ENCODE peak calls at places on chromosomes 1 and 21, in six cellular contexts. Y, B, M, Q, Z and F are unnamed samples. For H3K4me1, the result is how much of the 10 kb centered on the place peaks cover.

GRCh38 chr1:167460836-167461235 is 57.5 kb downstream of the CD247 start:
- DNase-seq in Z (no peak), B (no peak), Q (no peak), Y (no peak), M (peak), F (no peak)

GRCh38 chr1:103514920-103515503 is 10.5 kb upstream of the RNPC3 start:
- DNase-seq in M (no peak), Z (no peak), Q (peak), Y (peak), B (no peak), F (no peak)

GRCh38 chr1:172745014-172745413 is 86.1 kb downstream of the FASLG start:
- DNase-seq in Q (peak), Z (no peak), B (no peak), Y (peak), M (no peak), F (no peak)

GRCh38 chr1:88730995-88731394 is 46.9 kb downstream of the PKN2 start:
- DNase-seq in Z (no peak), M (no peak), Y (no peak), B (no peak), Q (no peak), F (no peak)

GRCh38 chr1:59689741-59690140 is 125.0 kb upstream of the HOOK1 start:
- DNase-seq in Y (no peak), Q (no peak), Z (no peak), M (no peak), B (no peak), F (no peak)

GRCh38 chr1:156282143-156282478 is 514 bp downstream of the SMG5 start:
- DNase-seq in Q (no peak), M (no peak), Y (no peak), Z (no peak), B (no peak), F (no peak)

GRCh38 chr1:39876136-39876535 is 7.2 kb downstream of the TRIT1 start:
- DNase-seq in Z (no peak), B (no peak), M (no peak), Q (no peak), Y (no peak), F (no peak)

GRCh38 chr1:115173151-115173550 is 83.8 kb upstream of the TSPAN2 start:
- DNase-seq in B (no peak), M (no peak), Y (no peak), Q (no peak), Z (no peak), F (peak)

GRCh38 chr1:171995573-171995972 is 154.3 kb downstream of the DNM3 start:
- DNase-seq in Y (no peak), B (no peak), M (no peak), Z (no peak), Q (no peak), F (no peak)

GRCh38 chr1:151759241-151759640 is 4.1 kb downstream of the MRPL9 start:
- DNase-seq in Z (no peak), Y (no peak), Q (no peak), B (no peak), M (no peak), F (no peak)

GRCh38 chr1:246301553-246302250 is 205.4 kb downstream of the SMYD3 start:
- DNase-seq in Z (no peak), M (no peak), Q (no peak), Y (no peak), B (no peak), F (no peak)

GRCh38 chr1:200981278-200981677 is 42.2 kb downstream of the KIF21B start:
- DNase-seq in M (no peak), Z (no peak), Q (no peak), Y (no peak), B (no peak), F (no peak)

GRCh38 chr1:96238426-96238825 is 483.2 kb upstream of the PTBP2 start:
- DNase-seq in Q (no peak), M (no peak), B (no peak), Y (no peak), Z (no peak), F (no peak)

GRCh38 chr1:219812491-219813221 is 115.7 kb downstream of the SLC30A10 start:
- DNase-seq in Q (peak), Z (no peak), M (no peak), Y (peak), B (peak), F (no peak)

GRCh38 chr1:68121536-68121935 is 71.1 kb upstream of the DIRAS3 start:
- DNase-seq in B (no peak), Y (no peak), M (no peak), Z (no peak), Q (peak), F (peak)

GRCh38 chr1:161180643-161181042 is 3.3 kb upstream of the B4GALT3 start:
- DNase-seq in Z (no peak), B (no peak), Q (no peak), Y (no peak), M (no peak), F (no peak)

GRCh38 chr21:46227811-46228344 is 696 bp downstream of the LSS start:
- DNase-seq in Y (no peak), B (no peak), Q (peak), M (no peak), Z (no peak), F (no peak)

GRCh38 chr1:8540266-8540926 is 222.5 kb downstream of the SLC45A1 start:
- DNase-seq in M (no peak), B (no peak), Y (no peak), Z (no peak), Q (peak), F (no peak)

GRCh38 chr1:96721053-96721381 is 567 bp upstream of the PTBP2 start:
- DNase-seq in Y (no peak), Q (no peak), B (no peak), Z (no peak), M (no peak), F (no peak)

GRCh38 chr1:39404876-39405275 is 86.6 kb upstream of the BMP8A start:
- DNase-seq in B (no peak), M (no peak), Z (no peak), Y (no peak), Q (no peak), F (no peak)

DNA sequence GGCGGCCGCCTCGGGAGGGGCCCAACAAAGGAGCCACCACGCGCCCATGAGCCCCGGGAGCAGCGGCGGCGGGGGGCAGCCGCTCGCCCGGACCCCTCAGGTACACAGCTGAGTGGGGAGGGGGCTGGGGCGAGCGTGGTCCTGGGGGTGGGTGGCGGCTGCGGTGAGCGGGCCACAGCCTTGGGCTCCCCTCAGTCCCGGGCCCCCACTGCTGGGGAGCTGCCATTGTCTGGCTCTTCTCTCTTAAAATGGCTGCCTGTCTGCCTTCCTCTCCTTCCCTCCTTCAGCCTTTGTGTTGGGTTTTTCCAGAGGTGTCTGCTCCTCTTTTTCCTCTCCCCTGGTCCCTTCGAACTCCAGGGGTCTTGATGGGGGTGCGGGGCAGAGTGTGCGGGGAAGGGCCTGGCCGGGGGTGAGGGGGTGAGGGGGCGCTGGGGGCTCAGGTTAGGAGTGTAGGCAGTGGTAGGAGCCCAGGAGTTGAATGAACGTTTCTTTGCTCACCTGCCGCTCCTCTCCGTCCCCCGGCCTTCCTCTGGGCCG is 1.7 kb downstream of the ARID1A start:
- DNase-seq in Y (no peak), B (no peak), M (no peak), Z (no peak), Q (no peak), F (no peak)
- H3K4me1 ChIP-seq in Y (half or more), B (half or more), M (under half), Z (half or more), Q (half or more), F (half or more)

GRCh38 chr1:6594977-6595740 is 7.5 kb downstream of the KLHL21 start:
- DNase-seq in Y (no peak), B (no peak), Q (no peak), Z (no peak), M (no peak), F (no peak)
- H3K4me1 ChIP-seq in Y (under half), B (under half), Q (under half), Z (half or more), M (under half), F (half or more)

DNA sequence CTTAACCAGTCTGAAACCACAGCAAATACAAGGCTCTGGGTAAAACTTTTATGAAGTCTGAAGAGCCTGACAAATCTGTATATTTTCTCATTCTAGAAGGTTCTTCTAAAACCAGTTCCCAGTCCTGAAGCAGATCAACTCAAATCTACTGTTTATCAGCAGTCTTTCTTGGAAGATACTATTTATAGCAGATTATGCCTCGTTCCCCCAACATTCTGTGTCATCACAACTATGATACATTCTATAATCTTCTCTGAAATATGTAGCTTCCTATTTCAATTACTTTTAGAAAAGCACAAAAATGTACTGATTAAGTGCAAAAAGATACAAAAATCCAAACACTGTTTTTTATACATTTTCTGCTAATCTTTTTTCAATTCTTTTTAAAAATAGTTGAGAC is 67.5 kb downstream of the NIBAN1 start:
- DNase-seq in Q (no peak), Z (no peak), B (no peak), M (no peak), Y (no peak), F (no peak)
- H3K4me1 ChIP-seq in Q (under half), Z (under half), B (under half), M (under half), Y (under half), F (under half)

DNA sequence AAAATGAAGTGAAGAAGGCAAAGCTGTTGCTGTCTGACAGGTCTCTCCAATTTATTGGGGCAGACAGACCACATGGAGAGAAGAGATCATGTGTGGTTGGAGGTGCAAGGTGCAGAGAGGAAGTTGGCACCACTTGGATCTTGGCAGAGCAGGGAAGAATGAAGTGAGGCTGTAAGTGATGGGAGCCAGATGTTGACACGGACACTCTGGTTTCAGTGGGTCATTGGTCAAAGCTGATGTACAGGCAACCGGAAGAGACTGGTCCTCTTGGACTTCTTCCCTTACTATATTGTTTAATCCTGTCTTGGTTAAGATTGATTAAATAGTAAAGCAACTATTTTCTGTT is 49.3 kb downstream of the NENF start:
- DNase-seq in B (no peak), Q (no peak), Z (no peak), Y (no peak), M (no peak), F (no peak)
- H3K4me1 ChIP-seq in B (under half), Q (under half), Z (under half), Y (half or more), M (under half), F (under half)

DNA sequence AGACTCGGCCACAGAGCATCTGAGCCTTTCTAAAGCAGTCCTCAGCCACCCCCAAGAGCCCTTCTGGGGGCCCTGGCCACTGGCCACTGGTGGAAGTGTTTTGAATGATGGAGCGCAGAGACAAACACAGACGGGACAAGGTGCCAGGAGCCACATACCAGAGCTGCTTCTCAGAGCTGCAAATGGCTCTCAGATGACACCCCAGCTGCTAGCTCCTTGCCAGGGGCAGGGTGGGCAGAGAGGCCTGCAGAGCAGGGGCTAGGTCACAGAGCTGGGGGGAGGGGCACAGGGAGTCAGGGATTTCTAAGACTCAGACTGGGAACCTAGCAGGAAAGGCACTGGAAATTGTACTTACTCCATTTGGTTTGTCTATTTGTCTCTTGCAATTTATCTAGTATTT is 30.4 kb downstream of the KCNN3 start:
- DNase-seq in Z (no peak), M (no peak), Y (no peak), B (no peak), Q (no peak), F (no peak)
- H3K4me1 ChIP-seq in Z (under half), M (under half), Y (under half), B (under half), Q (under half), F (under half)

GRCh38 chr21:26068776-26069175 is 101.8 kb downstream of the APP start:
- DNase-seq in Q (no peak), B (no peak), M (no peak), Z (no peak), Y (no peak), F (no peak)

GRCh38 chr21:26070121-26070520 is 100.4 kb downstream of the APP start:
- DNase-seq in Y (no peak), Q (no peak), Z (no peak), B (no peak), M (no peak), F (no peak)

GRCh38 chr21:26072891-26073615 is 97.5 kb downstream of the APP start:
- DNase-seq in Z (no peak), B (no peak), M (no peak), Q (peak), Y (no peak), F (no peak)

GRCh38 chr21:26067836-26068401 is 102.7 kb downstream of the APP start:
- DNase-seq in Z (no peak), B (no peak), M (no peak), Q (no peak), Y (no peak), F (no peak)

DNA sequence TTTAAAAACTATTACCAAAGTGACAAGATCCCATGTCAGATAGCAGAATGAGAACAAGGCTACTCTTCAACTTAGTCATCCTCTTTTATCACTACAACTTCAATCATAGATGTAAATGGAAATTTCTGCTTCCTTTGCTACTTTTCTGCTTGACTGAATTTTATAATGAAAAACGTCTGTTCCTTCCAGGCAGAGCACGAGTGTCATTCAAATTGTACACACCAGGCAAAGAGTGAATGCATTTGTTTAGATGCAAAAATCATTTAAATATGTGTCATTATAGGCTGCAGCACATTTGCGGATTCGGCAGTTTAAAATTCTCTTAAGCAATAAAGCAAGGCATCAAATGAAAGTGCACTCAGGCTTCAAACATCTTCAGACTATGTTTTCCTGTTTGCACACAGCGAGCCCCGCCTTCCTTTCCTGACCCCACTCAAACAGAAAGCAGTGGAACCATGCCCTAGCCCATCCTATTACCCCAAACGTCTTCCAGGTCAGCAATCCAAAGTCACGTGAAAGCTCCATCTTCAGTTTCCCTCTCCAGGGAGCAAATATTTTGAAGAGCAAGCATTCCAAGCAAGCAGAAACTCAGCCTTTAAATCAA is 99.6 kb downstream of the APP start:
- DNase-seq in B (no peak), Q (no peak), Z (no peak), Y (no peak), M (no peak), F (no peak)
- H3K4me1 ChIP-seq in B (under half), Q (under half), Z (under half), Y (under half), M (under half), F (under half)

GRCh38 chr1:226664413-226665101 is 74.5 kb downstream of the ITPKB start:
- DNase-seq in M (no peak), Y (no peak), B (no peak), Q (no peak), Z (no peak), F (no peak)
- H3K4me1 ChIP-seq in M (under half), Y (under half), B (under half), Q (under half), Z (half or more), F (half or more)

GRCh38 chr1:48561444-48561843 is 89.4 kb upstream of the SPATA6 start:
- DNase-seq in Y (no peak), B (no peak), Z (no peak), M (no peak), Q (no peak), F (no peak)
- H3K4me1 ChIP-seq in Y (under half), B (under half), Z (under half), M (under half), Q (under half), F (under half)

DNA sequence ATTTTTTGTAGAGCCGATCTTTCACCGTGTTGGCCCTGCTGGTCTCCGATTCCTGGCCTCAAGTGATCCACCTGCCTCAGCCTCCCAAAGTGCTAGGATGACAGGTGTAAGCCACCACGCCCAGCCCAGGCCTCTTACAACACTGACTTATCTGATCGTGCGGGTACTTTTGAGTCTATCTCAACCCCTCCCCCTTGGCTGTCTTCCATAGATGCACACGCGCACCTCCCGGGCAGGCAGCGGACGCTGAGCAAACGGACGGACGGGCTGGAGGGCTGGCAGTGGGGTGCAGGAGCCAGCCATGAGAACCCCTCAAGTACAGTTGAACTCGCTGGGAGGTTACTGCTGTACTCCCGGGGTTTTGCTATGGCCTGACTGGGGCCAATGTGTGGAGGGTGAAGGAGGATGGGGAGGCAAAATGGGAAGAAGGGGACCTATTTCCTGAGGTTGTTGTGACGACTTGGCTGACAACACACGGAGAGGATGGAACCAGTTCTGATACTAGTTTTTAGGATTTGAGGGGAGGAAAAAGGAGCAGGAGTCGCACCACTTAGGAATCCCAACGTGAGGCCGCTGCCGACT is 959 bp downstream of the CD58 start:
- DNase-seq in Q (no peak), Z (peak), B (no peak), M (no peak), Y (peak), F (no peak)
- H3K4me1 ChIP-seq in Q (under half), Z (under half), B (under half), M (under half), Y (under half), F (under half)